ENCODE peak calls at places on chromosomes 16 and 17, in eight cellular contexts. V is GM10248; E is mesendoderm; P is LoVo; W is activated effector memory CD4-positive, alpha-beta T cell treated with Interleukin-2 at 50 U/mL for 16 hours; X is progenitor cell of endocrine pancreas; B is foreskin fibroblast; N is amygdala. M is an unnamed sample.

GRCh38 chr17:1485748-1486376 is 6.6 kb downstream of the MYO1C start:
- DNase-seq in P (peak; percentile 25), V (peak; percentile 81), E (peak; percentile 58), X (no peak), B (peak; percentile 60), W (peak; percentile 58), N (peak; percentile 40), M (no peak)

GRCh38 chr17:7852919-7853692 is 1.8 kb upstream of the TMEM88 start:
- DNase-seq in P (no peak), N (no peak), X (no peak), E (peak; percentile 55), W (no peak), V (no peak), B (no peak), M (no peak)

GRCh38 chr16:83715217-83715920 is 92.4 kb upstream of the HSBP1 start:
- DNase-seq in B (no peak), V (no peak), X (no peak), N (no peak), E (no peak), P (no peak), W (no peak), M (peak; percentile 19)

GRCh38 chr16:11743308-11744074 is 834 bp upstream of the TXNDC11 start:
- DNase-seq in B (peak; percentile 58), V (peak; percentile 35), W (peak; percentile 4), E (no peak), X (no peak), P (peak; percentile 32), N (no peak), M (no peak)

GRCh38 chr16:3431779-3432219 is 11.5 kb downstream of the ZNF597 start:
- DNase-seq in W (peak; percentile 40), N (peak; percentile 42), X (no peak), P (no peak), B (no peak), E (no peak), V (no peak), M (no peak)

GRCh38 chr16:49653577-49653976 is 202.3 kb downstream of the ZNF423 start:
- DNase-seq in W (no peak), P (no peak), N (no peak), B (no peak), V (no peak), X (no peak), E (no peak), M (no peak)

GRCh38 chr17:65332375-65332774 is 195.2 kb downstream of the RGS9 start:
- DNase-seq in N (no peak), P (peak; percentile 35), X (no peak), E (peak; percentile 37), V (no peak), W (no peak), B (peak; percentile 57), M (no peak)

GRCh38 chr17:4806420-4806769 is 557 bp upstream of the PLD2 start:
- DNase-seq in E (no peak), P (peak; percentile 29), B (no peak), X (no peak), V (no peak), N (no peak), W (no peak), M (no peak)

GRCh38 chr16:57377080-57377841 is 5.0 kb downstream of the CX3CL1 start:
- DNase-seq in V (peak; percentile 86), P (no peak), X (no peak), B (no peak), N (no peak), E (peak; percentile 69), W (no peak), M (no peak)

GRCh38 chr17:13561606-13562270 is 40.0 kb downstream of the HS3ST3A1 start:
- DNase-seq in P (no peak), X (no peak), W (no peak), N (no peak), B (no peak), E (no peak), V (no peak), M (no peak)

GRCh38 chr16:87790278-87791023 is 24.7 kb upstream of the KLHDC4 start:
- DNase-seq in E (no peak), P (peak; percentile 27), V (no peak), N (peak; percentile 24), X (no peak), B (no peak), W (no peak), M (no peak)

GRCh38 chr17:7969434-7969833 is 33.0 kb upstream of the GUCY2D start:
- DNase-seq in E (no peak), N (no peak), P (no peak), W (no peak), B (no peak), X (no peak), V (no peak), M (no peak)

GRCh38 chr17:35747540-35748017 is 5.5 kb downstream of the GAS2L2 start:
- DNase-seq in W (peak; percentile 61), P (peak; percentile 64), V (peak; percentile 88), E (peak; percentile 85), X (peak; percentile 63), N (peak; percentile 52), B (peak; percentile 52), M (no peak)

GRCh38 chr17:46782250-46782953 is 36.1 kb downstream of the WNT3 start:
- DNase-seq in P (peak; percentile 11), E (peak; percentile 81), W (no peak), N (no peak), X (no peak), B (no peak), V (peak; percentile 66), M (no peak)

GRCh38 chr16:27374794-27375499 is 27.0 kb upstream of the IL21R start:
- DNase-seq in P (peak; percentile 57), X (peak; percentile 34), W (peak; percentile 15), V (peak; percentile 74), B (no peak), E (peak; percentile 99), N (peak; percentile 4), M (no peak)

GRCh38 chr17:66677201-66677981 is 157.5 kb upstream of the CACNG5 start:
- DNase-seq in P (no peak), N (no peak), W (no peak), V (no peak), B (peak; percentile 83), E (no peak), X (no peak), M (no peak)

GRCh38 chr17:41063449-41063848 is 2.2 kb downstream of the KRTAP2-4 start:
- DNase-seq in P (no peak), V (no peak), X (no peak), N (no peak), B (no peak), W (no peak), E (no peak), M (no peak)

GRCh38 chr17:45302649-45303173 is 14.1 kb downstream of the MAP3K14 start:
- DNase-seq in B (peak; percentile 65), P (no peak), V (peak; percentile 55), E (no peak), W (no peak), X (no peak), N (no peak), M (no peak)

GRCh38 chr17:83198366-83199341 is 119.2 kb downstream of the METRNL start:
- DNase-seq in E (no peak), P (no peak), V (no peak), W (no peak), B (no peak), X (no peak), N (no peak), M (peak; percentile 52)

GRCh38 chr16:53600076-53600475 is 97.1 kb upstream of the AKTIP start:
- DNase-seq in W (no peak), V (no peak), E (no peak), B (no peak), N (no peak), X (no peak), P (no peak), M (no peak)

GRCh38 chr17:48011405-48012150 is 26.0 kb downstream of the COPZ2 start:
- DNase-seq in P (no peak), E (peak; percentile 77), X (no peak), B (no peak), V (peak; percentile 73), N (no peak), W (peak; percentile 25), M (peak; percentile 51)

GRCh38 chr17:20922128-20922670 is 120.6 kb downstream of the USP22 start:
- DNase-seq in X (no peak), E (no peak), B (peak; percentile 44), N (no peak), P (no peak), V (no peak), W (no peak), M (no peak)

GRCh38 chr17:19397556-19398041 is 10.6 kb upstream of the MFAP4 start:
- DNase-seq in E (peak; percentile 78), W (no peak), B (no peak), X (no peak), P (peak; percentile 70), N (no peak), V (no peak), M (no peak)

GRCh38 chr16:66438536-66438935 is 11.4 kb downstream of the BEAN1 start:
- DNase-seq in B (no peak), V (no peak), N (no peak), X (no peak), W (no peak), E (no peak), P (no peak), M (no peak)

GRCh38 chr16:49969356-49970030 is 55.5 kb upstream of the CNEP1R1 start:
- DNase-seq in P (no peak), V (no peak), B (no peak), W (no peak), E (no peak), X (no peak), N (no peak), M (no peak)

GRCh38 chr16:29024280-29024679 is 39.4 kb downstream of the LAT start:
- DNase-seq in B (no peak), P (no peak), W (no peak), X (no peak), N (no peak), E (no peak), V (no peak), M (no peak)

GRCh38 chr17:72571813-72572396 is 451.1 kb downstream of the SOX9 start:
- DNase-seq in X (no peak), B (no peak), P (no peak), N (no peak), V (no peak), W (no peak), E (peak; percentile 14), M (no peak)

GRCh38 chr17:68020451-68020779 is 15.1 kb upstream of the KPNA2 start:
- DNase-seq in N (no peak), X (no peak), P (no peak), B (no peak), W (no peak), E (no peak), V (no peak), M (no peak)

GRCh38 chr17:79793924-79794304 is 3.0 kb downstream of the CBX8 start:
- DNase-seq in E (peak; percentile 83), P (no peak), V (no peak), B (peak; percentile 58), X (no peak), W (no peak), N (no peak), M (no peak)

GRCh38 chr17:1744551-1745512 is 2.2 kb downstream of the SERPINF2 start:
- DNase-seq in X (no peak), V (no peak), W (no peak), N (no peak), B (no peak), E (no peak), P (no peak), M (no peak)

GRCh38 chr16:1960665-1961630 is 1.6 kb downstream of the NDUFB10 start:
- DNase-seq in V (no peak), E (peak; percentile 76), B (peak; percentile 47), P (peak; percentile 53), X (no peak), N (peak; percentile 17), W (peak; percentile 30), M (no peak)

GRCh38 chr17:40538019-40538935 is 27.0 kb downstream of the CCR7 start:
- DNase-seq in W (no peak), N (peak; percentile 58), E (no peak), B (no peak), V (no peak), P (no peak), X (no peak), M (no peak)

GRCh38 chr16:69522041-69522578 is 43.7 kb upstream of the NFAT5 start:
- DNase-seq in N (no peak), W (no peak), P (no peak), B (no peak), V (no peak), E (no peak), X (no peak), M (no peak)

GRCh38 chr17:42281571-42282096 is 5.4 kb upstream of the STAT5B start:
- DNase-seq in B (no peak), V (no peak), X (no peak), W (no peak), N (no peak), E (no peak), P (no peak), M (peak; percentile 57)

M was measured in NCI-H187 treated with DMSO at 0.1 percent for 48 hours.